ENCODE peak calls at places on chromosomes 7 and 10, in seven cellular contexts. One of them, this sample, is unnamed.

GRCh38 chr7:14596421-14596820 is 306.1 kb downstream of the DGKB start:
- DNase-seq in NCI-H1436: no peak
- DNase-seq in cardiac fibroblast: peak
- DNase-seq in activated T-cell treated with anti-CD3 and anti-CD28 coated beads for 48 hours: no peak
- DNase-seq in choroid plexus epithelial cell: peak
- DNase-seq in SW480: no peak
- DNase-seq in PC-3: peak
- DNase-seq in this sample: no peak

GRCh38 chr10:108544500-108545120 is 1378.7 kb downstream of the XPNPEP1 start:
- DNase-seq in choroid plexus epithelial cell: peak
- DNase-seq in cardiac fibroblast: peak
- DNase-seq in PC-3: peak
- DNase-seq in activated T-cell treated with anti-CD3 and anti-CD28 coated beads for 48 hours: peak
- DNase-seq in SW480: peak
- DNase-seq in NCI-H1436: no peak
- DNase-seq in this sample: peak

GRCh38 chr10:132709471-132709951 is 76.4 kb downstream of the NKX6-2 start:
- DNase-seq in NCI-H1436: no peak
- DNase-seq in SW480: no peak
- DNase-seq in activated T-cell treated with anti-CD3 and anti-CD28 coated beads for 48 hours: no peak
- DNase-seq in cardiac fibroblast: no peak
- DNase-seq in PC-3: no peak
- DNase-seq in choroid plexus epithelial cell: no peak
- DNase-seq in this sample: no peak

GRCh38 chr7:16644987-16645592 is 464 bp downstream of the ANKMY2 start:
- DNase-seq in cardiac fibroblast: peak
- DNase-seq in SW480: peak
- DNase-seq in NCI-H1436: no peak
- DNase-seq in PC-3: no peak
- DNase-seq in activated T-cell treated with anti-CD3 and anti-CD28 coated beads for 48 hours: no peak
- DNase-seq in choroid plexus epithelial cell: peak
- DNase-seq in this sample: no peak

GRCh38 chr7:100496509-100496908 is 12.8 kb downstream of the NYAP1 start:
- DNase-seq in cardiac fibroblast: no peak
- DNase-seq in choroid plexus epithelial cell: no peak
- DNase-seq in NCI-H1436: no peak
- DNase-seq in PC-3: no peak
- DNase-seq in activated T-cell treated with anti-CD3 and anti-CD28 coated beads for 48 hours: no peak
- DNase-seq in SW480: no peak
- DNase-seq in this sample: no peak

GRCh38 chr10:102310356-102311024 is 65.2 kb downstream of the GBF1 start:
- DNase-seq in PC-3: peak
- DNase-seq in NCI-H1436: no peak
- DNase-seq in SW480: no peak
- DNase-seq in activated T-cell treated with anti-CD3 and anti-CD28 coated beads for 48 hours: no peak
- DNase-seq in cardiac fibroblast: peak
- DNase-seq in choroid plexus epithelial cell: peak
- DNase-seq in this sample: no peak

GRCh38 chr7:88432321-88432720 is 125.6 kb upstream of the STEAP4 start:
- DNase-seq in PC-3: no peak
- DNase-seq in NCI-H1436: peak
- DNase-seq in SW480: no peak
- DNase-seq in choroid plexus epithelial cell: no peak
- DNase-seq in cardiac fibroblast: no peak
- DNase-seq in activated T-cell treated with anti-CD3 and anti-CD28 coated beads for 48 hours: no peak
- DNase-seq in this sample: no peak

GRCh38 chr10:124009616-124010015 is 83.8 kb downstream of the CHST15 start:
- DNase-seq in cardiac fibroblast: no peak
- DNase-seq in choroid plexus epithelial cell: no peak
- DNase-seq in activated T-cell treated with anti-CD3 and anti-CD28 coated beads for 48 hours: no peak
- DNase-seq in NCI-H1436: no peak
- DNase-seq in PC-3: no peak
- DNase-seq in SW480: no peak
- DNase-seq in this sample: no peak

GRCh38 chr7:132276986-132277716 is 299.1 kb downstream of the PLXNA4 start:
- DNase-seq in choroid plexus epithelial cell: no peak
- DNase-seq in activated T-cell treated with anti-CD3 and anti-CD28 coated beads for 48 hours: no peak
- DNase-seq in SW480: no peak
- DNase-seq in cardiac fibroblast: peak
- DNase-seq in PC-3: peak
- DNase-seq in NCI-H1436: no peak
- DNase-seq in this sample: no peak

GRCh38 chr7:128398016-128398840 is 11.6 kb downstream of the IMPDH1 start:
- DNase-seq in cardiac fibroblast: peak
- DNase-seq in NCI-H1436: peak
- DNase-seq in PC-3: peak
- DNase-seq in activated T-cell treated with anti-CD3 and anti-CD28 coated beads for 48 hours: no peak
- DNase-seq in choroid plexus epithelial cell: peak
- DNase-seq in SW480: peak
- DNase-seq in this sample: peak

GRCh38 chr7:107386543-107386900 is 83.3 kb upstream of the GPR22 start:
- DNase-seq in cardiac fibroblast: no peak
- DNase-seq in PC-3: no peak
- DNase-seq in activated T-cell treated with anti-CD3 and anti-CD28 coated beads for 48 hours: no peak
- DNase-seq in SW480: no peak
- DNase-seq in choroid plexus epithelial cell: no peak
- DNase-seq in NCI-H1436: no peak
- DNase-seq in this sample: no peak

GRCh38 chr7:64618785-64619456 is 47.0 kb upstream of the ZNF107 start:
- DNase-seq in NCI-H1436: peak
- DNase-seq in choroid plexus epithelial cell: peak
- DNase-seq in cardiac fibroblast: peak
- DNase-seq in activated T-cell treated with anti-CD3 and anti-CD28 coated beads for 48 hours: no peak
- DNase-seq in SW480: peak
- DNase-seq in PC-3: peak
- DNase-seq in this sample: peak

GRCh38 chr10:86365346-86366032 is 1.1 kb downstream of the GRID1 start:
- DNase-seq in PC-3: no peak
- DNase-seq in NCI-H1436: no peak
- DNase-seq in choroid plexus epithelial cell: peak
- DNase-seq in activated T-cell treated with anti-CD3 and anti-CD28 coated beads for 48 hours: no peak
- DNase-seq in SW480: no peak
- DNase-seq in cardiac fibroblast: no peak
- DNase-seq in this sample: no peak

GRCh38 chr7:108497082-108497725 is 28.7 kb downstream of the PNPLA8 start:
- DNase-seq in choroid plexus epithelial cell: peak
- DNase-seq in NCI-H1436: peak
- DNase-seq in activated T-cell treated with anti-CD3 and anti-CD28 coated beads for 48 hours: no peak
- DNase-seq in PC-3: peak
- DNase-seq in cardiac fibroblast: peak
- DNase-seq in SW480: peak
- DNase-seq in this sample: peak

GRCh38 chr10:12507165-12507870 is 158.0 kb downstream of the CAMK1D start:
- DNase-seq in PC-3: no peak
- DNase-seq in choroid plexus epithelial cell: no peak
- DNase-seq in activated T-cell treated with anti-CD3 and anti-CD28 coated beads for 48 hours: no peak
- DNase-seq in NCI-H1436: no peak
- DNase-seq in SW480: no peak
- DNase-seq in cardiac fibroblast: no peak
- DNase-seq in this sample: no peak

GRCh38 chr7:76022026-76022780 is 25.6 kb downstream of the STYXL1 start:
- DNase-seq in SW480: no peak
- DNase-seq in NCI-H1436: no peak
- DNase-seq in choroid plexus epithelial cell: no peak
- DNase-seq in PC-3: no peak
- DNase-seq in activated T-cell treated with anti-CD3 and anti-CD28 coated beads for 48 hours: no peak
- DNase-seq in cardiac fibroblast: no peak
- DNase-seq in this sample: no peak

GRCh38 chr10:75062191-75062849 is 49.1 kb upstream of the SAMD8 start:
- DNase-seq in PC-3: no peak
- DNase-seq in choroid plexus epithelial cell: peak
- DNase-seq in activated T-cell treated with anti-CD3 and anti-CD28 coated beads for 48 hours: no peak
- DNase-seq in cardiac fibroblast: no peak
- DNase-seq in SW480: no peak
- DNase-seq in NCI-H1436: no peak
- DNase-seq in this sample: no peak

GRCh38 chr7:133941496-133941895 is 185.6 kb upstream of the LRGUK start:
- DNase-seq in choroid plexus epithelial cell: peak
- DNase-seq in SW480: no peak
- DNase-seq in PC-3: no peak
- DNase-seq in NCI-H1436: no peak
- DNase-seq in activated T-cell treated with anti-CD3 and anti-CD28 coated beads for 48 hours: no peak
- DNase-seq in cardiac fibroblast: peak
- DNase-seq in this sample: no peak

GRCh38 chr7:5225616-5226290 is 35.7 kb downstream of the WIPI2 start:
- DNase-seq in PC-3: no peak
- DNase-seq in choroid plexus epithelial cell: no peak
- DNase-seq in SW480: no peak
- DNase-seq in activated T-cell treated with anti-CD3 and anti-CD28 coated beads for 48 hours: no peak
- DNase-seq in NCI-H1436: no peak
- DNase-seq in cardiac fibroblast: no peak
- DNase-seq in this sample: no peak

GRCh38 chr10:130354976-130355795 is 219.0 kb downstream of the GLRX3 start:
- DNase-seq in PC-3: no peak
- DNase-seq in activated T-cell treated with anti-CD3 and anti-CD28 coated beads for 48 hours: no peak
- DNase-seq in cardiac fibroblast: no peak
- DNase-seq in SW480: no peak
- DNase-seq in NCI-H1436: no peak
- DNase-seq in choroid plexus epithelial cell: no peak
- DNase-seq in this sample: no peak

GRCh38 chr7:26588511-26588910 is 275.9 kb downstream of the SKAP2 start:
- DNase-seq in NCI-H1436: no peak
- DNase-seq in activated T-cell treated with anti-CD3 and anti-CD28 coated beads for 48 hours: no peak
- DNase-seq in cardiac fibroblast: no peak
- DNase-seq in choroid plexus epithelial cell: no peak
- DNase-seq in PC-3: no peak
- DNase-seq in SW480: peak
- DNase-seq in this sample: no peak

GRCh38 chr10:4344544-4344994 is 481.4 kb upstream of the AKR1E2 start:
- DNase-seq in SW480: peak
- DNase-seq in PC-3: peak
- DNase-seq in activated T-cell treated with anti-CD3 and anti-CD28 coated beads for 48 hours: peak
- DNase-seq in NCI-H1436: no peak
- DNase-seq in cardiac fibroblast: peak
- DNase-seq in choroid plexus epithelial cell: peak
- DNase-seq in this sample: peak

GRCh38 chr7:130010689-130011412 is 40.3 kb downstream of the ZC3HC1 start:
- DNase-seq in PC-3: peak
- DNase-seq in activated T-cell treated with anti-CD3 and anti-CD28 coated beads for 48 hours: peak
- DNase-seq in cardiac fibroblast: peak
- DNase-seq in SW480: peak
- DNase-seq in choroid plexus epithelial cell: peak
- DNase-seq in NCI-H1436: peak
- DNase-seq in this sample: peak

GRCh38 chr7:107742678-107743566 is 1.0 kb upstream of the CBLL1 start:
- DNase-seq in choroid plexus epithelial cell: no peak
- DNase-seq in activated T-cell treated with anti-CD3 and anti-CD28 coated beads for 48 hours: no peak
- DNase-seq in SW480: peak
- DNase-seq in PC-3: no peak
- DNase-seq in NCI-H1436: peak
- DNase-seq in cardiac fibroblast: no peak
- DNase-seq in this sample: peak

This sample was measured in SK-MEL-5.